ENCODE peak calls at places on chromosomes 3 and 15, in ten cellular contexts. S is IMR-90, I is thyroid gland, Q is transverse colon, W is sigmoid colon, R is adrenal gland, D is HCT116, E is esophagus squamous epithelium, Y is K562, X is spleen. J is an unnamed sample. For H3K9me3, the result is how much of the 10 kb centered on the place peaks cover.

GRCh38 chr3:10945683-10946287 is 46.8 kb upstream of the SLC6A1 start:
- DNase-seq in E (no peak), Q (peak), S (peak), X (peak), R (peak), Y (peak), W (peak), I (peak), D (peak), J (peak)

GRCh38 chr3:71064288-71064975 is 519.1 kb downstream of the FOXP1 start:
- DNase-seq in W (peak), Q (peak), D (no peak), I (peak), S (peak), X (peak), Y (peak), R (peak), E (no peak), J (peak)

GRCh38 chr3:15495461-15496340 is 25.8 kb downstream of the COLQ start:
- DNase-seq in E (no peak), R (peak), W (no peak), I (no peak), S (no peak), X (no peak), Q (no peak), D (no peak), Y (no peak), J (no peak)

GRCh38 chr3:134291300-134292254 is 40.9 kb upstream of the RYK start:
- DNase-seq in E (no peak), S (peak), Q (peak), R (peak), Y (no peak), D (no peak), X (no peak), I (peak), W (peak), J (peak)

GRCh38 chr15:30906366-30906765 is 2.7 kb downstream of the FAN1 start:
- DNase-seq in R (no peak), S (no peak), Q (peak), X (no peak), E (no peak), I (peak), W (no peak), D (no peak), Y (no peak), J (no peak)

GRCh38 chr3:122260206-122260605 is 64.8 kb upstream of the CSTA start:
- DNase-seq in S (no peak), X (no peak), I (no peak), Q (no peak), Y (no peak), W (no peak), E (no peak), D (no peak), R (no peak), J (no peak)

GRCh38 chr15:74958908-74959642 is 2.5 kb upstream of the RPP25 start:
- DNase-seq in E (no peak), D (no peak), X (no peak), I (peak), Y (no peak), W (no peak), Q (no peak), S (no peak), R (no peak), J (no peak)

GRCh38 chr3:36175113-36175812 is 205.0 kb upstream of the STAC start:
- DNase-seq in I (no peak), S (no peak), E (no peak), W (no peak), Q (no peak), D (no peak), X (no peak), Y (no peak), R (no peak), J (no peak)

GRCh38 chr3:18241837-18242236 is 183.3 kb downstream of the SATB1 start:
- DNase-seq in E (no peak), R (no peak), W (no peak), Y (no peak), S (no peak), I (no peak), Q (no peak), X (no peak), D (no peak), J (no peak)

GRCh38 chr15:78392430-78392829 is 45.6 kb upstream of the IREB2 start:
- DNase-seq in X (no peak), E (no peak), S (no peak), W (no peak), R (no peak), Q (peak), Y (no peak), D (no peak), I (peak), J (no peak)

GRCh38 chr3:98732239-98733054 is 30.7 kb upstream of the ST3GAL6 start:
- DNase-seq in W (peak), D (peak), R (peak), Q (peak), I (peak), S (no peak), Y (no peak), E (no peak), X (peak), J (peak)

GRCh38 chr3:191301017-191301416 is 28.2 kb upstream of the CCDC50 start:
- DNase-seq in I (no peak), W (no peak), Q (no peak), X (no peak), Y (no peak), D (no peak), E (no peak), S (no peak), R (no peak), J (no peak)

GRCh38 chr15:87045741-87046140 is 966.1 kb downstream of the AGBL1 start:
- DNase-seq in E (no peak), R (no peak), X (no peak), S (no peak), Y (no peak), W (no peak), I (no peak), D (no peak), Q (no peak), J (no peak)

GRCh38 chr3:140391041-140391440 is 286.8 kb upstream of the TRIM42 start:
- DNase-seq in I (no peak), X (no peak), E (no peak), R (peak), D (no peak), Q (no peak), S (no peak), Y (peak), W (no peak), J (no peak)

GRCh38 chr3:187264051-187264450 is 27.5 kb downstream of the MASP1 start:
- DNase-seq in X (no peak), D (no peak), E (no peak), W (no peak), Y (no peak), S (peak), I (no peak), Q (no peak), R (no peak), J (no peak)

GRCh38 chr15:49088996-49089395 is 42.8 kb upstream of the SECISBP2L start:
- DNase-seq in E (no peak), X (no peak), D (no peak), Y (no peak), W (no peak), S (no peak), I (no peak), R (no peak), Q (no peak), J (no peak)

GRCh38 chr3:71581451-71581980 is 2.0 kb downstream of the FOXP1 start:
- DNase-seq in R (peak), W (peak), S (no peak), Q (peak), D (no peak), Y (peak), X (peak), E (no peak), I (peak), J (peak)

GRCh38 chr3:177772908-177773557 is 575.8 kb upstream of the TBL1XR1 start:
- DNase-seq in W (no peak), X (no peak), S (no peak), Q (no peak), I (peak), E (no peak), Y (no peak), D (no peak), R (no peak), J (no peak)

GRCh38 chr3:170690133-170690981 is 104.5 kb upstream of the SLC7A14 start:
- DNase-seq in D (peak), I (peak), Y (peak), E (no peak), R (peak), S (peak), W (peak), Q (peak), X (peak), J (peak)

GRCh38 chr3:192825657-192826200 is 91.9 kb downstream of the MB21D2 start:
- DNase-seq in R (no peak), S (peak), Q (peak), X (no peak), W (no peak), I (no peak), E (no peak), D (no peak), Y (no peak), J (no peak)

GRCh38 chr3:13552855-13553652 is 4.1 kb downstream of the FBLN2 start:
- DNase-seq in W (no peak), R (no peak), Y (no peak), S (no peak), E (no peak), I (no peak), X (no peak), D (no peak), Q (no peak), J (no peak)

GRCh38 chr15:71109130-71109529 is 6.1 kb upstream of the THSD4 start:
- DNase-seq in I (no peak), W (peak), R (no peak), Q (no peak), D (no peak), E (no peak), Y (no peak), S (peak), X (no peak), J (no peak)

GRCh38 chr15:73787621-73788020 is 34.5 kb upstream of the INSYN1 start:
- DNase-seq in D (no peak), I (no peak), W (no peak), Q (no peak), S (no peak), R (no peak), Y (no peak), X (peak), E (no peak), J (no peak)

GRCh38 chr3:34212671-34213070 is 414.2 kb downstream of the PDCD6IP start:
- DNase-seq in X (no peak), S (peak), E (no peak), Q (no peak), W (no peak), R (no peak), I (peak), Y (no peak), D (no peak), J (no peak)

GRCh38 chr15:73231661-73232443 is 136.9 kb downstream of the HCN4 start:
- DNase-seq in I (no peak), X (no peak), W (no peak), S (peak), Y (no peak), E (no peak), Q (no peak), D (no peak), R (no peak), J (no peak)

DNA sequence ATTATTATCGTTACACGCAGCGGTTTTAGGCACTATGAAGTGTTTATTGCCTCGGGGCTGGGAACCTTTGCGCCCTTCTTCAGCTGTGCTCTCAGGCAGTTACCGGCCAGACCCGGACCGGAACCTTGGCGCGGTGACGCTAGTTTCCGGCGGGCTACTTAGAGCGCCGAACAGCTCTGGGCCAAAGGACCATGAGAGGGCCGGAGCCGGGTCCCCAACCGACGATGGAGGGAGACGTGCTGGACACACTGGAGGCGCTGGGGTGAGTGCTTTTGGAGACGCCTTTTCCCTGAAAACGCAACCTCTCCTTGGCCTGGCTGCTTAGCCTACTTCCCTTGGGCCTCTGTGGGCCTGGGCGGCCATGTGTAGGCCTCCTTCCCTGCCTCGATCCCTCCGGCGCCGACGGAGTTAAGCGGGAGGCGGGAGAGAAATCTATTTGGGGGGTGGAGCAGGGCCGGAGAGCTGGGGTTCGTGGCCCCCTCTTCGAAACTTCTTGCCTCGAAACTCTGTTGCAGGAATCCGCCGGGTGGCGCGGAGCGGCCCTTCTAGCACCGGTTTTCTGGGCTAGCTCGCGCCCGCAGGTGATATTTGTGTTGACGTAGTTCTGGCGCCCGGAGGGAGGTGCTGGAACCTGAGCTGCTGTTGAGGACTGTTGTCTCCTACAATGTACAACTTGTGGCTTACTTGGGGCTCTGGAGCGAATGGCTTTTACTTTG is at the start of gene FAM98B:
- DNase-seq in D (peak), E (peak), W (peak), R (peak), Y (peak), Q (peak), S (peak), X (peak), I (peak), J (peak)
- TF ChIP-seq POLR2A in D (peak), E (peak), W (no peak), R (no peak), Y (peak), Q (peak), S (peak), X (peak), I (no peak), J (peak)

GRCh38 chr3:60983906-60984305 is 267.3 kb downstream of the FHIT start:
- DNase-seq in X (no peak), W (no peak), D (no peak), S (no peak), I (no peak), Y (no peak), R (no peak), E (no peak), Q (no peak), J (no peak)
- H3K9me3 ChIP-seq in X (under half), W (under half), D (under half), S (under half), I (under half), Y (under half), R (under half), E (under half), Q (under half), J (under half)

GRCh38 chr15:43204016-43204901 is 16.6 kb downstream of the EPB42 start:
- DNase-seq in E (no peak), X (no peak), Q (no peak), D (peak), S (peak), I (peak), Y (peak), R (peak), W (no peak), J (peak)
- TF ChIP-seq POLR2A in E (no peak), X (no peak), Q (no peak), D (no peak), S (no peak), I (no peak), Y (no peak), R (no peak), W (no peak), J (no peak)

GRCh38 chr15:22240951-22241350 is 160.6 kb downstream of the OR4M2 start:
- DNase-seq in S (no peak), I (no peak), R (no peak), E (no peak), D (no peak), W (no peak), X (no peak), Q (no peak), Y (no peak), J (no peak)

GRCh38 chr15:22237891-22238275 is 157.6 kb downstream of the OR4M2 start:
- DNase-seq in S (no peak), D (no peak), Y (no peak), I (no peak), E (no peak), W (no peak), X (peak), R (no peak), Q (no peak), J (no peak)

GRCh38 chr15:22240403-22240802 is 160.1 kb downstream of the OR4M2 start:
- DNase-seq in Y (no peak), X (no peak), W (no peak), Q (no peak), E (no peak), R (no peak), I (no peak), S (no peak), D (no peak), J (no peak)

GRCh38 chr15:22241451-22241850 is 161.1 kb downstream of the OR4M2 start:
- DNase-seq in X (no peak), E (no peak), I (no peak), Y (no peak), D (no peak), Q (no peak), R (no peak), W (no peak), S (no peak), J (no peak)

GRCh38 chr15:22239806-22240180 is 159.5 kb downstream of the OR4M2 start:
- DNase-seq in E (no peak), Y (no peak), Q (no peak), X (no peak), I (no peak), S (no peak), R (no peak), W (no peak), D (no peak), J (no peak)
- H3K9me3 ChIP-seq in E (under half), Y (under half), Q (under half), X (under half), I (under half), S (under half), R (under half), W (under half), D (half or more), J (under half)

DNA sequence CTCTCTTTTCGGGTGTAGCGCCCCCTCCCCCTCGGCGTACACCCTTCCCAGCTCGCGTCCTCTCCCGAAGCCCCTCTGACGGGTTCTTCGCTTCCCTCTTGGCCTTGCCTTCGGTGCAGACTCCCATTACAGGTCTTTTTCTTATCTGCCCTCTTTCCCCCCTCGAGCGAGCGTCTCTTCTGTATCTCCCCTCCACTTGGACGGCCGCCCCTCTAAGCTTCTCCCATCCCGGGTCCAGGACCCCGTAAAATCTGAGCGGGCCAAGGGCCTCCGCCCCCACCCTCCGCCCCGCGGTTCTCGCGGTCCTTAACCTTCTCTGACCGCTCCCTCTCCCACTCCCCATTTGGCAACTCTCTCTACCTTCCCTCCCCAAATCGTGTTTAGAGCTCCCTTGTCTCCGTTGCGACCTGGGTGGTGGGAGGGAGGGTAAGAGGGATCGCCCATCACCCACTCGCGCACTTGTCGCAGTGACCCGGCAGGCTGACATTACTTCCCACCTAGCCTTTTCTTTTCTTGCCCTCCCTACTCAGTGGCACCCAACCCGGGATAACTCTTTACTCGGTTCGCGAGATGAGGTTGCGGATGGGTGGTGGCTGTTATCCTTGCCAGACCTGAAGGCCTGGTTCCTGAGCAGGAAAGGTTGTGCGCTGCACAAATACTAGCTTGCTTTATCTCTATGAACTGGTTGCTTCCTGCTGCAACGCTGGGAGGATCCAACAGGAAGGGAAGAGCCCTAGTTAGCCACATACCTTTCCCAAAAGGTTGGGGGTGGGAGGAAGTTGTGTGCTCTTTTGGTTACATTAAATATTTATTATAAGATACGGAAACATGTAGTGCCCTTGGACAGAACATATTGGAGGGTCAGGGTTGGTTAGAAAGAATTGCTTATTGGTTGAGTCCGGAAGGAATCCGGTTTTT is 922 bp downstream of the RAB11A start:
- DNase-seq in S (peak), D (no peak), W (peak), Q (peak), Y (peak), R (peak), X (peak), E (no peak), I (peak), J (peak)
- TF ChIP-seq POLR2A in S (no peak), D (no peak), W (no peak), Q (peak), Y (peak), R (no peak), X (no peak), E (no peak), I (no peak), J (peak)

DNA sequence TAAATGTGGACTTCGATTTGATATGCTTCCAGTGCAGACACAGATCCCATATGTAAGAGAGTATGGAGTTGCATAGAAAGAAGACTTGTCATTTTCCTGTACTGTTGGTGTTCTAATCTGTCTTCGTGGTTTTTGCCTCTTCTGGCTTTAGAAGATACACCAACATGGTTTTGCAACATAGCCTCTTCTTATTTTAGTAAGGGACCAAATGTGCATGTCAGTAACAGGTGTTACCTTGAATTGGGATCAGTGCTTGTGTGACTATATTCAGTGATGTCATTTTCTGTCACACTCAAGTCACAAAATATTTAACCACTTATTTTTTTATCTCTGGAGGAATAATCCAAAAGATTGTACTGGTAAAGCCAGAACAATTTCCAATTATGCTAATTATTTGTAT is 140.4 kb downstream of the SNRPN start:
- DNase-seq in D (no peak), W (no peak), X (no peak), Q (no peak), R (no peak), I (no peak), E (no peak), Y (no peak), S (no peak), J (no peak)
- H3K9me3 ChIP-seq in D (half or more), W (under half), X (half or more), Q (half or more), R (under half), I (under half), E (half or more), Y (under half), S (under half), J (half or more)

GRCh38 chr3:47847801-47848518 is 45.0 kb downstream of the DHX30 start:
- DNase-seq in Y (no peak), Q (no peak), X (no peak), S (no peak), W (no peak), I (no peak), R (no peak), D (no peak), E (no peak), J (no peak)
- TF ChIP-seq POLR2A in Y (peak), Q (no peak), X (no peak), S (no peak), W (no peak), I (no peak), R (no peak), D (no peak), E (no peak), J (no peak)

GRCh38 chr15:22227411-22227810 is 147.1 kb downstream of the OR4M2 start:
- DNase-seq in Q (no peak), X (peak), D (no peak), I (no peak), Y (no peak), R (no peak), E (no peak), S (no peak), W (no peak), J (no peak)
- H3K9me3 ChIP-seq in Q (under half), X (under half), D (half or more), I (under half), Y (under half), R (under half), E (under half), S (half or more), W (under half), J (under half)

DNA sequence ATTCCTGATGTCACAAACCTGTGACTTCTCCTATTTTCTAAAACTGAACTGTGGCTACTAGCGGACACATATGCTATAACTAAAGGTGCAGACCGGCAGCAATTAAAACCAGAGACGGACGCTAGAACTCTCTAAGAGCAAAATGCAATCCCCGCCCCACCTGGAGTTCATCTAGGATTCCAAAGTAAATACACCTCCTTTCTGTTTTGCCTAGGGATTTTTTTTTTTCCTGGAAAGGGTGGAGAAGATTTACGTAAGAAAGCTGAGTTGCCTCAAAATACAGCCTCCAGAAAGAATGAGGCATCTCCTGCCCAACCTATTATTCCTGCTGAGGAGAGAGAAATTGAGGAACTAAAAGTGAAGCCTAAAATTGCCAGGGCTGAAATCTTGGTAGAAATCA is 150.2 kb downstream of the TP63 start:
- DNase-seq in S (no peak), Y (no peak), Q (no peak), R (no peak), X (no peak), I (no peak), D (no peak), W (no peak), E (no peak), J (no peak)
- TF ChIP-seq POLR2A in S (no peak), Y (no peak), Q (no peak), R (no peak), X (no peak), I (no peak), D (no peak), W (no peak), E (no peak), J (no peak)

GRCh38 chr15:26472661-26473060 is 300.2 kb downstream of the GABRB3 start:
- DNase-seq in Y (no peak), R (no peak), W (no peak), X (no peak), E (no peak), D (no peak), I (no peak), Q (no peak), S (no peak), J (no peak)
- H3K9me3 ChIP-seq in Y (under half), R (under half), W (under half), X (under half), E (under half), D (under half), I (under half), Q (under half), S (under half), J (under half)

J was measured in body of pancreas.